ENCODE peak calls at places on chromosome 11, in seven cellular contexts. One of them, this sample, is unnamed.

GRCh38 chr11:116885951-116886629 is 48.7 kb upstream of the APOA1 start:
- DNase-seq in AG09319: no peak
- DNase-seq in tibial nerve: no peak
- DNase-seq in natural killer cell: no peak
- DNase-seq in endothelial cell of umbilical vein: no peak
- DNase-seq in Calu3: no peak
- DNase-seq in A549: no peak
- DNase-seq in this sample: no peak

GRCh38 chr11:65315204-65315865 is 669 bp downstream of the CDC42EP2 start:
- DNase-seq in A549: peak
- DNase-seq in Calu3: peak
- DNase-seq in tibial nerve: peak
- DNase-seq in natural killer cell: peak
- DNase-seq in endothelial cell of umbilical vein: peak
- DNase-seq in AG09319: peak
- DNase-seq in this sample: no peak

GRCh38 chr11:131694526-131695424 is 324.4 kb downstream of the NTM start:
- DNase-seq in natural killer cell: peak
- DNase-seq in endothelial cell of umbilical vein: peak
- DNase-seq in AG09319: peak
- DNase-seq in tibial nerve: peak
- DNase-seq in Calu3: peak
- DNase-seq in A549: peak
- DNase-seq in this sample: peak

GRCh38 chr11:11836676-11837231 is 5.0 kb upstream of the USP47 start:
- DNase-seq in tibial nerve: no peak
- DNase-seq in A549: no peak
- DNase-seq in AG09319: no peak
- DNase-seq in endothelial cell of umbilical vein: no peak
- DNase-seq in Calu3: no peak
- DNase-seq in natural killer cell: no peak
- DNase-seq in this sample: no peak

GRCh38 chr11:13963169-13963948 is 836 bp downstream of the SPON1 start:
- DNase-seq in A549: no peak
- DNase-seq in tibial nerve: no peak
- DNase-seq in endothelial cell of umbilical vein: no peak
- DNase-seq in AG09319: no peak
- DNase-seq in Calu3: no peak
- DNase-seq in natural killer cell: no peak
- DNase-seq in this sample: no peak

GRCh38 chr11:60756307-60757032 is at the start of gene MS4A15:
- DNase-seq in Calu3: peak
- DNase-seq in tibial nerve: no peak
- DNase-seq in endothelial cell of umbilical vein: peak
- DNase-seq in A549: peak
- DNase-seq in AG09319: no peak
- DNase-seq in natural killer cell: no peak
- DNase-seq in this sample: no peak

GRCh38 chr11:80155412-80156017 is 714.7 kb upstream of the TENM4 start:
- DNase-seq in Calu3: no peak
- DNase-seq in AG09319: no peak
- DNase-seq in tibial nerve: no peak
- DNase-seq in endothelial cell of umbilical vein: peak
- DNase-seq in A549: peak
- DNase-seq in natural killer cell: no peak
- DNase-seq in this sample: no peak

GRCh38 chr11:118957549-118957948 is 1.5 kb downstream of the UPK2 start:
- DNase-seq in endothelial cell of umbilical vein: no peak
- DNase-seq in AG09319: no peak
- DNase-seq in A549: no peak
- DNase-seq in tibial nerve: no peak
- DNase-seq in natural killer cell: no peak
- DNase-seq in Calu3: no peak
- DNase-seq in this sample: no peak

GRCh38 chr11:45314900-45315299 is 28.8 kb upstream of the SYT13 start:
- DNase-seq in AG09319: no peak
- DNase-seq in Calu3: no peak
- DNase-seq in endothelial cell of umbilical vein: no peak
- DNase-seq in natural killer cell: no peak
- DNase-seq in A549: no peak
- DNase-seq in tibial nerve: no peak
- DNase-seq in this sample: no peak

GRCh38 chr11:9210922-9211320 is 54.2 kb downstream of the DENND5A start:
- DNase-seq in Calu3: no peak
- DNase-seq in tibial nerve: no peak
- DNase-seq in natural killer cell: no peak
- DNase-seq in AG09319: no peak
- DNase-seq in endothelial cell of umbilical vein: no peak
- DNase-seq in A549: no peak
- DNase-seq in this sample: no peak

GRCh38 chr11:119490253-119491006 is 67.5 kb upstream of the THY1 start:
- DNase-seq in Calu3: no peak
- DNase-seq in natural killer cell: no peak
- DNase-seq in endothelial cell of umbilical vein: no peak
- DNase-seq in AG09319: no peak
- DNase-seq in tibial nerve: no peak
- DNase-seq in A549: no peak
- DNase-seq in this sample: peak

GRCh38 chr11:69928124-69928523 is 108.9 kb upstream of the FGF3 start:
- DNase-seq in tibial nerve: no peak
- DNase-seq in natural killer cell: no peak
- DNase-seq in Calu3: no peak
- DNase-seq in endothelial cell of umbilical vein: no peak
- DNase-seq in A549: no peak
- DNase-seq in AG09319: no peak
- DNase-seq in this sample: peak

GRCh38 chr11:278001-278951 is at the start of gene NLRP6:
- DNase-seq in Calu3: no peak
- DNase-seq in tibial nerve: peak
- DNase-seq in endothelial cell of umbilical vein: no peak
- DNase-seq in natural killer cell: no peak
- DNase-seq in AG09319: no peak
- DNase-seq in A549: no peak
- DNase-seq in this sample: no peak

GRCh38 chr11:69605737-69606526 is 35.0 kb upstream of the CCND1 start:
- DNase-seq in endothelial cell of umbilical vein: no peak
- DNase-seq in A549: no peak
- DNase-seq in natural killer cell: no peak
- DNase-seq in Calu3: no peak
- DNase-seq in AG09319: no peak
- DNase-seq in tibial nerve: no peak
- DNase-seq in this sample: no peak

GRCh38 chr11:109043318-109043717 is 378.4 kb downstream of the DDX10 start:
- DNase-seq in A549: no peak
- DNase-seq in endothelial cell of umbilical vein: no peak
- DNase-seq in Calu3: no peak
- DNase-seq in AG09319: no peak
- DNase-seq in natural killer cell: no peak
- DNase-seq in tibial nerve: no peak
- DNase-seq in this sample: no peak

GRCh38 chr11:109041876-109042275 is 377.0 kb downstream of the DDX10 start:
- DNase-seq in AG09319: no peak
- DNase-seq in endothelial cell of umbilical vein: no peak
- DNase-seq in A549: no peak
- DNase-seq in Calu3: no peak
- DNase-seq in natural killer cell: no peak
- DNase-seq in tibial nerve: no peak
- DNase-seq in this sample: no peak

GRCh38 chr11:109037856-109038780 is 373.2 kb downstream of the DDX10 start:
- DNase-seq in Calu3: no peak
- DNase-seq in AG09319: peak
- DNase-seq in natural killer cell: no peak
- DNase-seq in tibial nerve: no peak
- DNase-seq in endothelial cell of umbilical vein: peak
- DNase-seq in A549: no peak
- DNase-seq in this sample: no peak

GRCh38 chr11:109039611-109040010 is 374.7 kb downstream of the DDX10 start:
- DNase-seq in endothelial cell of umbilical vein: peak
- DNase-seq in A549: no peak
- DNase-seq in AG09319: no peak
- DNase-seq in Calu3: no peak
- DNase-seq in tibial nerve: no peak
- DNase-seq in natural killer cell: no peak
- DNase-seq in this sample: no peak

GRCh38 chr11:109040303-109040702 is 375.4 kb downstream of the DDX10 start:
- DNase-seq in endothelial cell of umbilical vein: no peak
- DNase-seq in A549: no peak
- DNase-seq in Calu3: no peak
- DNase-seq in tibial nerve: no peak
- DNase-seq in natural killer cell: no peak
- DNase-seq in AG09319: no peak
- DNase-seq in this sample: no peak
- TF ChIP-seq CTCF in endothelial cell of umbilical vein: no peak
- TF ChIP-seq CTCF in A549: no peak
- TF ChIP-seq CTCF in Calu3: no peak
- TF ChIP-seq CTCF in tibial nerve: no peak
- TF ChIP-seq CTCF in natural killer cell: no peak
- TF ChIP-seq CTCF in AG09319: no peak
- TF ChIP-seq CTCF in this sample: no peak

GRCh38 chr11:75499423-75500305 is 26.1 kb downstream of the GDPD5 start:
- DNase-seq in tibial nerve: peak
- DNase-seq in AG09319: peak
- DNase-seq in A549: peak
- DNase-seq in natural killer cell: no peak
- DNase-seq in endothelial cell of umbilical vein: no peak
- DNase-seq in Calu3: no peak
- DNase-seq in this sample: no peak

GRCh38 chr11:75492181-75492820 is 33.4 kb downstream of the GDPD5 start:
- DNase-seq in tibial nerve: no peak
- DNase-seq in Calu3: peak
- DNase-seq in AG09319: no peak
- DNase-seq in endothelial cell of umbilical vein: peak
- DNase-seq in natural killer cell: no peak
- DNase-seq in A549: no peak
- DNase-seq in this sample: peak

GRCh38 chr11:75498556-75499255 is 27.0 kb downstream of the GDPD5 start:
- DNase-seq in AG09319: no peak
- DNase-seq in A549: no peak
- DNase-seq in endothelial cell of umbilical vein: no peak
- DNase-seq in Calu3: no peak
- DNase-seq in natural killer cell: no peak
- DNase-seq in tibial nerve: no peak
- DNase-seq in this sample: no peak

GRCh38 chr11:75497788-75498404 is 27.8 kb downstream of the GDPD5 start:
- DNase-seq in tibial nerve: no peak
- DNase-seq in A549: no peak
- DNase-seq in endothelial cell of umbilical vein: no peak
- DNase-seq in AG09319: no peak
- DNase-seq in natural killer cell: no peak
- DNase-seq in Calu3: no peak
- DNase-seq in this sample: no peak

DNA sequence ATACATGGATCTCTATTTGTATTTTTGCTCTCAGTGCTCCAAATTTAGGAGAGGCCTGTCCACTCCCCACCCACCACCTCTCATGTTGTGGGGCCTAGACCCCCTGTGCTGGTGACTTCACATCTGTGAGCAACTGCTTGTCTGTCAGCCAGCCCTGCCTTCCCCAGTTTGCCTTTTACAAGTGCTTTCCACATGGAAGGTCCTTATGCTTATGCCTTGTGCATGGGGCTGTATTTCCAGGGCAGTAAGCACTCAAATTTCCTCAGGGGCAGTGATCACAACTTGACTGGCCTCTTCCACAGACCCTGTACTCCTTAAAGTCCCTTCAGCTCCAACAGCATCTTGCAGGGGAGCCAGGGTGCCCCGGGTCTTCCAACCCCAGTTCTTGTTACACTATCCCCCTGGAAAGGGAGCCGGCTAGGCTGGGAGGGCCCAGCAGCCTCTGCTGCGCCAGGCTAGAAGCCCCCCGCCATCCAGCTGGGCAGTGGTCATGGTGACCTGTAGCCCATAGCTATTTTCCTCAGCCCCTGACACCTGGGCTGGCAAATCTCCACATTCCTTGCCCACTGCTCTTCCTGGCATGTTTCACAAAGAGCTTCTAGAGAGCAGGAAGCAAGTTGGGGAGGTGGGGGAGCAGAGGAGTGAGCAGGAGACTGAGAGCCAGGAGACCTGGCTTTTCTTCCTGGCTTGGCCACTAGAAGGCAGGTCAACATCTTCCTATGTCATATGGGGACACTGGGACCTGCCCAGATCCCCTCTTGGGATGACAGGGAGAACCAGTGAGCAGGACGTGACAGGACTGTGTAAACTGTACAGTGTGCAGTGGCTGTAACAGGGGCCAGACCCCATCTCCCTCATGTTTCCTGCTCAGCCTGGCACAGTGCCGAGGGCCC is 29.7 kb downstream of the GDPD5 start:
- DNase-seq in Calu3: no peak
- DNase-seq in A549: no peak
- DNase-seq in tibial nerve: no peak
- DNase-seq in natural killer cell: no peak
- DNase-seq in AG09319: no peak
- DNase-seq in endothelial cell of umbilical vein: peak
- DNase-seq in this sample: no peak
- TF ChIP-seq CTCF in Calu3: no peak
- TF ChIP-seq CTCF in A549: peak
- TF ChIP-seq CTCF in tibial nerve: no peak
- TF ChIP-seq CTCF in natural killer cell: no peak
- TF ChIP-seq CTCF in AG09319: no peak
- TF ChIP-seq CTCF in endothelial cell of umbilical vein: no peak
- TF ChIP-seq CTCF in this sample: no peak

GRCh38 chr11:129992161-129992944 is 10.3 kb downstream of the PRDM10 start:
- DNase-seq in tibial nerve: no peak
- DNase-seq in A549: peak
- DNase-seq in Calu3: peak
- DNase-seq in natural killer cell: no peak
- DNase-seq in AG09319: no peak
- DNase-seq in endothelial cell of umbilical vein: peak
- DNase-seq in this sample: no peak
- TF ChIP-seq CTCF in tibial nerve: no peak
- TF ChIP-seq CTCF in A549: no peak
- TF ChIP-seq CTCF in Calu3: no peak
- TF ChIP-seq CTCF in natural killer cell: no peak
- TF ChIP-seq CTCF in AG09319: no peak
- TF ChIP-seq CTCF in endothelial cell of umbilical vein: no peak
- TF ChIP-seq CTCF in this sample: no peak

DNA sequence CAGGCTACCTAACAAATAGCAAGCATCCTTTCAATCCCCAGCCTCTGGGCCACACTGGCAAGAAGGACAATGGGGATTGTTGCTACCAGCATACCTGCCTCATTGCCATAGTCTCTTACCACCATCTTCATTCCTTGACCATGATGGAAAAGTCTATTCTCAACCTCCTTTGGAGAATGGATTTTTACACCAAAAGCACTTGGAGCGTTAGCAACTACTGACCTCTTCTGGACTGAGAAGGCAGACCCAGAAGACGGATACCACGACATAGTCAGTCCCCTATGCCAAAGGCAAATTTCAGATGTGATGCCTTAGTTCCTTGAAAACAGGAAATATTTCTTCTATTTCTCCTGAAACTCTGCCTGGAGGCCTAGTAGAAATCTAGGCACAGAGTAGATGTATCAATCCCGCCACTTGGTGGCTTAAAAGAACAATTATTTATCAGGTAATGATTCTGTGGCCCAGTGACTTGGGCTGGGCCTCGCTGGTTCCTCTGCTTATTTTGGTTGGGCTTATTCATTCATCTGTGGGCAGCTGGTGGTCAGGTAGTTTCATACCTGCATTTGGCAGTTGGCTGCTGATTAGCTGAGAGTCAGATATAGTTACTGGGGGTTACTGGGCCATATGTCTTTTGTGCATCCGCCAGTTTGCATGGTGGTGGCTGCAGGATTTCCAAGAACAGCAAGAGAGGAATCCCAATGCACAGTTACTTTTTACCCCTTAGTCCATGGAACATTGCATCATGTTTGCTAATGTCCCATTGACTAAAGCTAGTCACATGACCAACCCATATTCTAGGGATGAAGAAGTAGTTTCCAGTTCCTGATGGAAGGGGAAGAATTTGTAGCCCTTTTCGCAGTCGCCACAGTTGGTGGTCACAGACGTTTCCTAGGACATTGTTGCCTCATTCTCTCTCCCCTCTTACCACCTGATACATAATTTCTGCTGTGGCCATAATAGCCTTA is 75.2 kb downstream of the DHCR7 start:
- DNase-seq in endothelial cell of umbilical vein: no peak
- DNase-seq in AG09319: peak
- DNase-seq in Calu3: peak
- DNase-seq in natural killer cell: no peak
- DNase-seq in tibial nerve: no peak
- DNase-seq in A549: peak
- DNase-seq in this sample: no peak
- TF ChIP-seq CTCF in endothelial cell of umbilical vein: no peak
- TF ChIP-seq CTCF in AG09319: peak
- TF ChIP-seq CTCF in Calu3: peak
- TF ChIP-seq CTCF in natural killer cell: no peak
- TF ChIP-seq CTCF in tibial nerve: peak
- TF ChIP-seq CTCF in A549: peak
- TF ChIP-seq CTCF in this sample: no peak